ENCODE peak calls at places on chromosomes 6 and 20, in six cellular contexts. One of them, this sample, is unnamed.

GRCh38 chr20:6426287-6426891 is 303.6 kb upstream of the FERMT1 start:
- DNase-seq in pancreas: no peak
- DNase-seq in hepatocyte: no peak
- DNase-seq in CD8-positive, alpha-beta memory T cell: no peak
- DNase-seq in fibroblast of lung: no peak
- DNase-seq in ascending aorta: no peak
- DNase-seq in this sample: no peak

GRCh38 chr20:41738584-41739193 is 120.5 kb upstream of the CHD6 start:
- DNase-seq in ascending aorta: no peak
- DNase-seq in pancreas: peak
- DNase-seq in fibroblast of lung: peak
- DNase-seq in hepatocyte: peak
- DNase-seq in CD8-positive, alpha-beta memory T cell: no peak
- DNase-seq in this sample: peak

GRCh38 chr6:133241901-133242760 is 974 bp downstream of the EYA4 start:
- DNase-seq in fibroblast of lung: peak
- DNase-seq in hepatocyte: peak
- DNase-seq in ascending aorta: no peak
- DNase-seq in pancreas: no peak
- DNase-seq in CD8-positive, alpha-beta memory T cell: no peak
- DNase-seq in this sample: peak

GRCh38 chr20:37379967-37380828 is 34.3 kb downstream of the SRC start:
- DNase-seq in CD8-positive, alpha-beta memory T cell: no peak
- DNase-seq in fibroblast of lung: no peak
- DNase-seq in hepatocyte: peak
- DNase-seq in ascending aorta: peak
- DNase-seq in pancreas: no peak
- DNase-seq in this sample: no peak

GRCh38 chr6:53898026-53898795 is 103.4 kb downstream of the LRRC1 start:
- DNase-seq in hepatocyte: no peak
- DNase-seq in ascending aorta: no peak
- DNase-seq in CD8-positive, alpha-beta memory T cell: no peak
- DNase-seq in pancreas: no peak
- DNase-seq in fibroblast of lung: peak
- DNase-seq in this sample: no peak

GRCh38 chr6:103142902-103143301 is 1716.8 kb downstream of the HACE1 start:
- DNase-seq in CD8-positive, alpha-beta memory T cell: no peak
- DNase-seq in ascending aorta: no peak
- DNase-seq in hepatocyte: no peak
- DNase-seq in pancreas: no peak
- DNase-seq in fibroblast of lung: no peak
- DNase-seq in this sample: no peak

GRCh38 chr20:50594231-50594590 is 84.0 kb downstream of the PTPN1 start:
- DNase-seq in CD8-positive, alpha-beta memory T cell: no peak
- DNase-seq in ascending aorta: no peak
- DNase-seq in fibroblast of lung: no peak
- DNase-seq in hepatocyte: no peak
- DNase-seq in pancreas: no peak
- DNase-seq in this sample: no peak

GRCh38 chr6:83707829-83708545 is 914 bp downstream of the SNAP91 start:
- DNase-seq in ascending aorta: peak
- DNase-seq in hepatocyte: peak
- DNase-seq in pancreas: no peak
- DNase-seq in fibroblast of lung: peak
- DNase-seq in CD8-positive, alpha-beta memory T cell: no peak
- DNase-seq in this sample: no peak

GRCh38 chr6:24909281-24910216 is 26.2 kb downstream of the RIPOR2 start:
- DNase-seq in CD8-positive, alpha-beta memory T cell: no peak
- DNase-seq in hepatocyte: no peak
- DNase-seq in fibroblast of lung: no peak
- DNase-seq in pancreas: no peak
- DNase-seq in ascending aorta: no peak
- DNase-seq in this sample: no peak

GRCh38 chr6:74000582-74000981 is 304.6 kb downstream of the CD109 start:
- DNase-seq in ascending aorta: no peak
- DNase-seq in CD8-positive, alpha-beta memory T cell: no peak
- DNase-seq in fibroblast of lung: peak
- DNase-seq in pancreas: no peak
- DNase-seq in hepatocyte: no peak
- DNase-seq in this sample: no peak

GRCh38 chr6:27295301-27296079 is 16.6 kb downstream of the POM121L2 start:
- DNase-seq in pancreas: no peak
- DNase-seq in hepatocyte: peak
- DNase-seq in CD8-positive, alpha-beta memory T cell: no peak
- DNase-seq in ascending aorta: no peak
- DNase-seq in fibroblast of lung: peak
- DNase-seq in this sample: no peak

GRCh38 chr6:11241154-11241792 is 8.8 kb upstream of the NEDD9 start:
- DNase-seq in hepatocyte: no peak
- DNase-seq in pancreas: no peak
- DNase-seq in ascending aorta: no peak
- DNase-seq in fibroblast of lung: no peak
- DNase-seq in CD8-positive, alpha-beta memory T cell: no peak
- DNase-seq in this sample: no peak

GRCh38 chr6:72418495-72418894 is 203.4 kb upstream of the KCNQ5 start:
- DNase-seq in pancreas: no peak
- DNase-seq in fibroblast of lung: peak
- DNase-seq in ascending aorta: no peak
- DNase-seq in hepatocyte: peak
- DNase-seq in CD8-positive, alpha-beta memory T cell: no peak
- DNase-seq in this sample: no peak

GRCh38 chr20:58008866-58009265 is 219.6 kb downstream of the ANKRD60 start:
- DNase-seq in pancreas: no peak
- DNase-seq in CD8-positive, alpha-beta memory T cell: no peak
- DNase-seq in ascending aorta: no peak
- DNase-seq in fibroblast of lung: no peak
- DNase-seq in hepatocyte: no peak
- DNase-seq in this sample: no peak

GRCh38 chr6:122995930-122996796 is at the start of gene CLVS2:
- DNase-seq in ascending aorta: no peak
- DNase-seq in hepatocyte: peak
- DNase-seq in CD8-positive, alpha-beta memory T cell: no peak
- DNase-seq in pancreas: no peak
- DNase-seq in fibroblast of lung: peak
- DNase-seq in this sample: no peak

GRCh38 chr6:25519856-25520255 is 132.2 kb upstream of the SCGN start:
- DNase-seq in CD8-positive, alpha-beta memory T cell: no peak
- DNase-seq in hepatocyte: no peak
- DNase-seq in fibroblast of lung: no peak
- DNase-seq in pancreas: no peak
- DNase-seq in ascending aorta: no peak
- DNase-seq in this sample: no peak

GRCh38 chr20:64205611-64206026 is 41.4 kb downstream of the MYT1 start:
- DNase-seq in ascending aorta: no peak
- DNase-seq in fibroblast of lung: no peak
- DNase-seq in hepatocyte: no peak
- DNase-seq in pancreas: no peak
- DNase-seq in CD8-positive, alpha-beta memory T cell: no peak
- DNase-seq in this sample: no peak

GRCh38 chr6:136655251-136656014 is 105.2 kb upstream of the MAP7 start:
- DNase-seq in hepatocyte: no peak
- DNase-seq in fibroblast of lung: no peak
- DNase-seq in pancreas: no peak
- DNase-seq in CD8-positive, alpha-beta memory T cell: no peak
- DNase-seq in ascending aorta: no peak
- DNase-seq in this sample: no peak

GRCh38 chr6:21769973-21770372 is 176.4 kb downstream of the SOX4 start:
- DNase-seq in pancreas: no peak
- DNase-seq in CD8-positive, alpha-beta memory T cell: no peak
- DNase-seq in fibroblast of lung: no peak
- DNase-seq in hepatocyte: peak
- DNase-seq in ascending aorta: no peak
- DNase-seq in this sample: no peak

GRCh38 chr6:130827247-130828149 is at the start of gene SMLR1:
- DNase-seq in ascending aorta: no peak
- DNase-seq in CD8-positive, alpha-beta memory T cell: no peak
- DNase-seq in pancreas: no peak
- DNase-seq in hepatocyte: peak
- DNase-seq in fibroblast of lung: no peak
- DNase-seq in this sample: no peak
- H3K4me3 ChIP-seq in ascending aorta: no peak
- H3K4me3 ChIP-seq in CD8-positive, alpha-beta memory T cell: no peak
- H3K4me3 ChIP-seq in pancreas: no peak
- H3K4me3 ChIP-seq in hepatocyte: peak
- H3K4me3 ChIP-seq in fibroblast of lung: no peak
- H3K4me3 ChIP-seq in this sample: no peak

DNA sequence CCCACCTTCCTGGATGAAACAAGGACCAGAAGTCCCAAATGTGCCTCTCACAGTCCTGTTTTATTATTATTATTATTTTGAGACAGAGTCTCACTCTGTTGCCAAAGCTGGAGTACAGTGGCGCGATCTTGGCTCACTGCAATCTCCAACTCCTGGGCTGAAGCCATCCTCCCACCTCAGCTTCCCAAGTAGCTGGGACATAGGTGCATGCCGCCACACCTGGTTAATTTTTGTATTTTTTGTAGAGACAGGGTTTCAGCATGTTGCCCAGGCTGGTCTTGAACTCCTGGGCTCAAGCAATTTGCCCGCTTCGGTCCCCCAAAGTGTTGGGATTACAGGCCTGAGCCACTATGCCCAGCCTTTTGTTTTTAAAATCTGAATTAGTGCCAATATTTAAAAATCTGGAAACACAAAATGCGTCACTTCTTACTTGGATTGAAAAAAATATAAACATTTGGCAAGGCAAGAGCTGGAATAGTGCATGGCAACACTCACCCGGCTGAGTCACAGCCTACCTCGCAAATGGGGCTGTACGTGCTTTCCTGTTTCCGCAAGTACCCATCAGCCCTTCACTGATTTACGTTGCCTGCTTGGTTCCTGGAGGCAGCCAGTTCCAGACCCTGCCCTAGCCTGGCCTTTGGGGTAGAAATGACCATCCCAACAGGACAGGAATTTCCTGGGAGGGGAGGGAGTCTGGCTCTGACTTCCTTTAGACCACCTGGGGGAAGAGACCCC is 6.3 kb downstream of the SDCBP2 start:
- DNase-seq in pancreas: no peak
- DNase-seq in CD8-positive, alpha-beta memory T cell: no peak
- DNase-seq in fibroblast of lung: peak
- DNase-seq in ascending aorta: peak
- DNase-seq in hepatocyte: peak
- DNase-seq in this sample: no peak
- H3K27ac ChIP-seq in pancreas: peak
- H3K27ac ChIP-seq in CD8-positive, alpha-beta memory T cell: no peak
- H3K27ac ChIP-seq in fibroblast of lung: peak
- H3K27ac ChIP-seq in ascending aorta: peak
- H3K27ac ChIP-seq in hepatocyte: peak
- H3K27ac ChIP-seq in this sample: peak

DNA sequence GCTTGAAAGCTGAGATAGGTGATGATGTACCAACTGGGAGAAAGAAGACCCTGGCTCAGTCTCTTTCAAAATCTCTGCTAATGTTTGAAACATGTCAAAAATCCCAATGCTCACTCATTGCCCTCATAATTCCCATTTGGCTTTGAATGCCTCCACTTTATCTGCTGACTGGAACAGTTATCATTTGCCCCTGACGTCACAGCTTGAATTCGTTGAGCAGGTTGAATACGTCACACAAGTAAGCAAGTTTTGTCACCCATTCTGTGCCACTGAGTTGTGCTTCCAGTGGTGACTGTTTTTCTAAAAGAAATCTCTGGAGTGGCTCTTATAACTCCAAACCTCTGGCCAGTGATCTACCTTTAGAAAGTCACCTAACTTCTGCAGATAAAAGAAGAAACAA is 991.4 kb downstream of the EYS start:
- DNase-seq in fibroblast of lung: no peak
- DNase-seq in hepatocyte: no peak
- DNase-seq in pancreas: no peak
- DNase-seq in ascending aorta: no peak
- DNase-seq in CD8-positive, alpha-beta memory T cell: no peak
- DNase-seq in this sample: no peak
- H3K4me3 ChIP-seq in fibroblast of lung: no peak
- H3K4me3 ChIP-seq in hepatocyte: no peak
- H3K4me3 ChIP-seq in pancreas: no peak
- H3K4me3 ChIP-seq in ascending aorta: no peak
- H3K4me3 ChIP-seq in CD8-positive, alpha-beta memory T cell: no peak
- H3K4me3 ChIP-seq in this sample: no peak

DNA sequence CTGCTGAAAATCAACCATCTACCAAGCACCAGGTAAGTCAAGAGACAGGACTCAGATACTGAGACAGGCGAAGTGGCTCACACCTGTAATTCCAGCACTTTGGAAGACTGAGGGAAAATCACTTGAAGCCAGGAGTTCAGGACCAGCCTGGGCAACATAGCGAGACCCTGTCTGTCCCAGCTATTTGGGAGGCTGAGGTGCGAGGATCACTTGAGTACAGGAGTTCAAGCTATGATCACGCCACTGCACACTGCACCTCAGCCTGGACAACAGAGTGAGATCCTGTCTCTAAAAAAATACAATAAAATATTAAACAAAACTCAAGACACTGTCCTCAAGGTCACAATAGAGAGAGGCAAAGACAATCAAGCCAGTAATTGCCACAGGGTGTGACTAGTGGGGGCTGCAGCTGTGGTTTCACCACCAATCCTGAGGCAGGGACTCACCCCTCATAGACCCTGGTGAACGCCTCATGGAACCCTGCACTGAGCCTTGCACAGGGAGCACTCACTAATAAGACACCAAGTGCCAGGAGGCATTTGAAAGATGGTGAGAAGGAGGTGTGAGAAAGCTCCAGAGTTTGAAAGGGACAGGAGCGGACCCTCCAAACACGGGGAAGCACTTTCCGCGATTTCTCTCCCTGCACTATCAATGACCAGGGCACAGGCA is 1.7 kb downstream of the SNHG17 start:
- DNase-seq in ascending aorta: no peak
- DNase-seq in fibroblast of lung: no peak
- DNase-seq in CD8-positive, alpha-beta memory T cell: no peak
- DNase-seq in hepatocyte: no peak
- DNase-seq in pancreas: no peak
- DNase-seq in this sample: no peak
- H3K27ac ChIP-seq in ascending aorta: no peak
- H3K27ac ChIP-seq in fibroblast of lung: no peak
- H3K27ac ChIP-seq in CD8-positive, alpha-beta memory T cell: peak
- H3K27ac ChIP-seq in hepatocyte: no peak
- H3K27ac ChIP-seq in pancreas: no peak
- H3K27ac ChIP-seq in this sample: no peak

GRCh38 chr20:60138263-60139127 is 180.3 kb downstream of the CDH26 start:
- DNase-seq in fibroblast of lung: peak
- DNase-seq in CD8-positive, alpha-beta memory T cell: no peak
- DNase-seq in hepatocyte: no peak
- DNase-seq in ascending aorta: no peak
- DNase-seq in pancreas: no peak
- DNase-seq in this sample: peak
- H3K4me3 ChIP-seq in fibroblast of lung: peak
- H3K4me3 ChIP-seq in CD8-positive, alpha-beta memory T cell: peak
- H3K4me3 ChIP-seq in hepatocyte: no peak
- H3K4me3 ChIP-seq in ascending aorta: no peak
- H3K4me3 ChIP-seq in pancreas: no peak
- H3K4me3 ChIP-seq in this sample: peak

DNA sequence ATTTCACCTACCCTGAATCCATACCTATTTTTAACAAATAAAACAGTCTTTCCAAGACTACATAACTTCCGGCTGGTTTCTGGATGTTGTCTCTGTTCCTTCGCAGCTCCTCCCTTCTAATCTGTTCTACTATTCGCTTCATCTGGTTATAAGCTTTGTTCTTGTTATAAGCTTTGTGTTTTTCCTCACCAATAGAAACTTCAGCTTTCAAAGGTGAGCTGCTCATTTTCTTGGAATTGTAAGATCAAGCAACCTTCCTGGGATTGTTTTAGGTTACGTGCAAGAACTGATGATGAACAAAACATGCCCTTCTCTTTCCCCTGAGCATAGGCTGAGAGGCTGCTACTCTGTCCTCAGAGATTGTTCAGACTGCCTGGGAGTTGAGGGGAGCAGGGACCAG is 2.1 kb downstream of the GFOD1 start:
- DNase-seq in ascending aorta: no peak
- DNase-seq in pancreas: no peak
- DNase-seq in CD8-positive, alpha-beta memory T cell: no peak
- DNase-seq in hepatocyte: no peak
- DNase-seq in fibroblast of lung: no peak
- DNase-seq in this sample: no peak
- H3K27ac ChIP-seq in ascending aorta: no peak
- H3K27ac ChIP-seq in pancreas: no peak
- H3K27ac ChIP-seq in CD8-positive, alpha-beta memory T cell: no peak
- H3K27ac ChIP-seq in hepatocyte: no peak
- H3K27ac ChIP-seq in fibroblast of lung: peak
- H3K27ac ChIP-seq in this sample: peak